ENCODE peak calls at places on chromosomes 13 and 19, in five cellular contexts. V is MV-4-11; W is T-helper 2 cell; T is stimulated activated CD4-positive, alpha-beta T cell treated with anti-CD3 and anti-CD28 coated beads, Interleukin-1b, Interleukin-23, amount 100 ng/mL, for 48 hours; C is mesenteric fat pad. O is an unnamed sample.

GRCh38 chr13:76271728-76272232 is 614.4 kb downstream of the KCTD12 start:
- DNase-seq in V (no peak), C (no peak), W (no peak), T (no peak), O (no peak)

GRCh38 chr19:50258918-50259372 is 55.5 kb downstream of the MYH14 start:
- DNase-seq in T (peak), W (no peak), V (no peak), C (no peak), O (no peak)

GRCh38 chr13:113848431-113849260 is 15.2 kb downstream of the GAS6 start:
- DNase-seq in W (no peak), C (peak), V (no peak), T (no peak), O (peak)

GRCh38 chr13:39130298-39130697 is 92.0 kb downstream of the NHLRC3 start:
- DNase-seq in T (no peak), W (no peak), V (no peak), C (no peak), O (no peak)

GRCh38 chr13:109012115-109012514 is 382.7 kb downstream of the MYO16 start:
- DNase-seq in T (no peak), V (no peak), W (no peak), C (no peak), O (no peak)

GRCh38 chr19:7265963-7266362 is 28.3 kb downstream of the INSR start:
- DNase-seq in V (no peak), T (no peak), C (no peak), W (no peak), O (no peak)

GRCh38 chr13:25286308-25286968 is 850 bp downstream of the MTMR6 start:
- DNase-seq in W (peak), C (no peak), V (peak), T (peak), O (no peak)

GRCh38 chr13:50277127-50277526 is 261.9 kb downstream of the KCNRG start:
- DNase-seq in V (no peak), C (no peak), T (no peak), W (no peak), O (no peak)

GRCh38 chr13:40477623-40478608 is 188.5 kb downstream of the FOXO1 start:
- DNase-seq in W (no peak), C (peak), T (no peak), V (peak), O (no peak)

GRCh38 chr19:17641181-17641580 is 47.0 kb downstream of the UNC13A start:
- DNase-seq in W (no peak), T (no peak), V (no peak), C (no peak), O (no peak)

GRCh38 chr19:28710278-28710677 is 502.7 kb downstream of the UQCRFS1 start:
- DNase-seq in W (no peak), V (peak), C (no peak), T (no peak), O (no peak)

GRCh38 chr13:113926301-113926761 is 47.5 kb downstream of the C13orf46 start:
- DNase-seq in W (no peak), V (peak), T (no peak), C (peak), O (peak)

GRCh38 chr19:57708641-57709354 is at the start of gene ZNF154:
- DNase-seq in V (no peak), C (no peak), W (peak), T (peak), O (no peak)

GRCh38 chr19:18202759-18203407 is 959 bp downstream of the RAB3A start:
- DNase-seq in W (no peak), V (peak), T (peak), C (no peak), O (no peak)

GRCh38 chr13:23579886-23580706 is 9.9 kb downstream of the TNFRSF19 start:
- DNase-seq in T (no peak), V (no peak), C (no peak), W (no peak), O (no peak)

GRCh38 chr13:103063376-103063775 is 2.8 kb downstream of the SLC10A2 start:
- DNase-seq in V (no peak), T (no peak), W (no peak), C (no peak), O (no peak)

GRCh38 chr13:110259651-110260050 is 47.3 kb downstream of the COL4A1 start:
- DNase-seq in V (no peak), C (no peak), T (no peak), W (no peak), O (no peak)

GRCh38 chr13:41931337-41931736 is 29.6 kb downstream of the VWA8 start:
- DNase-seq in C (no peak), V (no peak), T (no peak), W (no peak), O (no peak)